ENCODE peak calls at places on chromosomes 11 and 22, in eight cellular contexts. L is HepG2; R is heart right ventricle; F is PC-3; I is fibroblast of lung; E is effector memory CD4-positive, alpha-beta T cell; K is OCI-LY7; M is AG04450. T is an unnamed sample.

GRCh38 chr11:58179648-58180047 is 9.2 kb upstream of the OR9Q2 start:
- DNase-seq in R (no peak), M (no peak), F (no peak), I (no peak), K (no peak), L (no peak), E (no peak), T (no peak)

GRCh38 chr22:47275479-47276218 is 513.2 kb downstream of the TBC1D22A start:
- DNase-seq in L (no peak), F (peak), R (no peak), K (no peak), I (no peak), M (no peak), E (no peak), T (no peak)

GRCh38 chr22:26066534-26066933 is 102.7 kb upstream of the SEZ6L start:
- DNase-seq in L (no peak), E (no peak), R (no peak), K (no peak), F (no peak), M (no peak), I (no peak), T (no peak)

GRCh38 chr11:19073454-19074415 is 13.2 kb upstream of the MRGPRX2 start:
- DNase-seq in L (no peak), R (no peak), F (no peak), M (no peak), E (no peak), K (no peak), I (no peak), T (no peak)

GRCh38 chr11:113023228-113023627 is 62.0 kb downstream of the NCAM1 start:
- DNase-seq in I (no peak), R (no peak), E (no peak), M (no peak), K (no peak), F (no peak), L (no peak), T (no peak)

GRCh38 chr11:15309296-15309695 is 194.6 kb downstream of the INSC start:
- DNase-seq in F (no peak), E (no peak), M (no peak), R (no peak), K (no peak), L (no peak), I (peak), T (no peak)

GRCh38 chr11:123841189-123841588 is 35.0 kb upstream of the OR6M1 start:
- DNase-seq in F (no peak), K (no peak), L (no peak), E (no peak), M (no peak), I (no peak), R (no peak), T (no peak)

GRCh38 chr11:19077965-19078364 is 17.4 kb upstream of the MRGPRX2 start:
- DNase-seq in K (no peak), M (no peak), L (no peak), F (no peak), I (no peak), R (no peak), E (no peak), T (no peak)

GRCh38 chr22:19641983-19642451 is 72.3 kb upstream of the SEPTIN5 start:
- DNase-seq in F (no peak), R (no peak), E (no peak), L (no peak), M (no peak), K (no peak), I (no peak), T (no peak)

GRCh38 chr11:121249039-121249663 is 43.4 kb upstream of the SC5D start:
- DNase-seq in R (no peak), E (no peak), L (peak), I (peak), F (peak), K (peak), M (no peak), T (peak)
- H3K27ac ChIP-seq in R (no peak), E (no peak), L (no peak), I (no peak), F (no peak), K (no peak), M (no peak), T (peak)

GRCh38 chr11:11149671-11150459 is 203.2 kb downstream of the CSNK2A3 start:
- DNase-seq in E (peak), I (no peak), K (peak), L (no peak), R (no peak), F (no peak), M (no peak), T (no peak)

GRCh38 chr11:11143849-11144248 is 209.2 kb downstream of the CSNK2A3 start:
- DNase-seq in M (no peak), K (no peak), E (no peak), I (no peak), R (no peak), L (no peak), F (no peak), T (no peak)

GRCh38 chr11:11148598-11148997 is 204.5 kb downstream of the CSNK2A3 start:
- DNase-seq in E (no peak), M (no peak), K (no peak), R (no peak), L (no peak), I (no peak), F (no peak), T (no peak)

GRCh38 chr11:11146830-11147229 is 206.2 kb downstream of the CSNK2A3 start:
- DNase-seq in K (no peak), E (no peak), R (no peak), F (no peak), L (no peak), M (no peak), I (no peak), T (no peak)

DNA sequence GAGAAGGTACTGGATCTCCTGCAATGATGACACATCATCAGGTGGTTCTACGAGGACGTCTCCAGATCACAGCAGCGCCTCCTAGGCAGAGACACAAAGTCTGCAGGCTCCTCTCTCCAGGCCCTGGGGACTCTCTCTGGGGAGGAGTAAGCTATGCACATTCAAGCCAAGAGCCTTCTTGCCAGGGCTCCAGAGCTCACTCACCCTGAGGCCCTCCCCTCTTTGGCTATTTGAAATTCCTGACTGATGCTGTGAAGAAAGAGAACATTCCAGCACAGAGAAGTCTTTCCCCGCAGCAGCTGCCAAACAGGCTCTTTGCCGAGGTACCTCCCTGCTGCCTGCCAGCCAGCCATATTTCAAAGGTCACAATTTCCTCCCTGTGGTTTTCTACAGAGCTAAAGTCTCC is 204.9 kb downstream of the CSNK2A3 start:
- DNase-seq in R (peak), E (no peak), K (no peak), I (peak), F (peak), M (no peak), L (no peak), T (peak)
- H3K27ac ChIP-seq in R (peak), E (no peak), K (no peak), I (no peak), F (no peak), M (no peak), L (no peak), T (peak)

GRCh38 chr22:24380220-24381218 is 46.9 kb upstream of the ADORA2A start:
- DNase-seq in M (no peak), K (no peak), E (no peak), F (no peak), L (no peak), I (no peak), R (no peak), T (no peak)

GRCh38 chr22:24383061-24383460 is 44.3 kb upstream of the ADORA2A start:
- DNase-seq in E (no peak), M (no peak), L (no peak), F (no peak), R (no peak), K (no peak), I (no peak), T (no peak)

GRCh38 chr22:24376606-24377005 is 50.8 kb upstream of the ADORA2A start:
- DNase-seq in M (no peak), E (no peak), F (no peak), R (no peak), I (no peak), K (no peak), L (no peak), T (no peak)

GRCh38 chr22:24376002-24376401 is 51.4 kb upstream of the ADORA2A start:
- DNase-seq in F (no peak), M (no peak), R (no peak), E (no peak), K (no peak), I (no peak), L (no peak), T (no peak)

DNA sequence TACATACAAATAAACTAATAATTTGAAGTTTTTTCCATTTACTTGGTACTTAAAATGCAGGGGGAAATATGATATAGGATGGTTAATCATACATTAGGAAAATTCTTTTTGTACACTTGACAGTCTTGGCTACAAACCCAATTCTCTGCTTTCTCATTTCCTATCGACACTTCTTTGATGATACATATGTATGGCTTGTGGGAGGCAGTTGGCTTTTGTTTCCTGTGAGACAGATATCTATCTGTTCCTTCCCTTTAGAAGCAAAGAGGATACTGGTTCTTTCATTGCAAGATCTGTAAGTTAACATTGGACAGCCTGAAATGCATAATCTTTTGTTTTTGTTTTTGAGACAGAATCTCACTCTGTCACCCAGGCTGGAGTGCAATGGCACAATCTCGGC is 47.9 kb upstream of the ADORA2A start:
- DNase-seq in F (peak), L (no peak), R (no peak), K (no peak), M (no peak), I (no peak), E (no peak), T (no peak)
- H3K27ac ChIP-seq in F (no peak), L (no peak), R (no peak), K (no peak), M (no peak), I (no peak), E (no peak), T (no peak)

DNA sequence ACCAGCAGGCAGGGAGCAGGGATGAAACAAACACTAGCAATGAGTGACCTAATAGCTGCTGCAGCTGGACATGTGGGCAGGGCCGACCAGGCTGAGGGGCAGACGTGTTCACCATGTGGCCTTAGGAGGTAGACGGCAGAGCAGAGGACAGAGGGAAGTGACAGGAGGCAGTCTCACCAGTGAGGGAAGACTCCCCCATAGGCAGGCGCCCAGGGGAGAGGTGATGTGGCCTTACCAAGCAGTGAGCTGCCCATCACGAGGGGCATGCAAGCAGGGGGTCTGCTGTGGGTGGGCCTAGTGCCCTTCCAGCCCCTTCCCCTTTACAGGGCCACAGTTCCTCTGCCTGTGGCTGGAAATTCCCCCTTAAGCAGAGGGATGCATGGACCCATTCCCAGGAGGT is 67.5 kb downstream of the MPPED1 start:
- DNase-seq in K (no peak), I (no peak), L (no peak), E (no peak), F (no peak), M (no peak), R (no peak), T (no peak)
- H3K27ac ChIP-seq in K (no peak), I (no peak), L (no peak), E (no peak), F (no peak), M (no peak), R (no peak), T (no peak)

GRCh38 chr22:44524806-44525205 is 26.8 kb upstream of the RTL6 start:
- DNase-seq in L (no peak), I (no peak), F (no peak), R (no peak), E (no peak), K (no peak), M (no peak), T (no peak)

GRCh38 chr22:44522526-44523170 is 24.6 kb upstream of the RTL6 start:
- DNase-seq in L (no peak), K (no peak), E (no peak), F (no peak), M (no peak), I (no peak), R (no peak), T (no peak)

GRCh38 chr22:44525872-44526271 is 27.8 kb upstream of the RTL6 start:
- DNase-seq in L (no peak), F (no peak), I (peak), E (no peak), R (no peak), K (no peak), M (no peak), T (no peak)

GRCh38 chr22:44526431-44527115 is 28.5 kb upstream of the RTL6 start:
- DNase-seq in L (no peak), I (no peak), F (no peak), K (no peak), E (no peak), R (no peak), M (no peak), T (no peak)

DNA sequence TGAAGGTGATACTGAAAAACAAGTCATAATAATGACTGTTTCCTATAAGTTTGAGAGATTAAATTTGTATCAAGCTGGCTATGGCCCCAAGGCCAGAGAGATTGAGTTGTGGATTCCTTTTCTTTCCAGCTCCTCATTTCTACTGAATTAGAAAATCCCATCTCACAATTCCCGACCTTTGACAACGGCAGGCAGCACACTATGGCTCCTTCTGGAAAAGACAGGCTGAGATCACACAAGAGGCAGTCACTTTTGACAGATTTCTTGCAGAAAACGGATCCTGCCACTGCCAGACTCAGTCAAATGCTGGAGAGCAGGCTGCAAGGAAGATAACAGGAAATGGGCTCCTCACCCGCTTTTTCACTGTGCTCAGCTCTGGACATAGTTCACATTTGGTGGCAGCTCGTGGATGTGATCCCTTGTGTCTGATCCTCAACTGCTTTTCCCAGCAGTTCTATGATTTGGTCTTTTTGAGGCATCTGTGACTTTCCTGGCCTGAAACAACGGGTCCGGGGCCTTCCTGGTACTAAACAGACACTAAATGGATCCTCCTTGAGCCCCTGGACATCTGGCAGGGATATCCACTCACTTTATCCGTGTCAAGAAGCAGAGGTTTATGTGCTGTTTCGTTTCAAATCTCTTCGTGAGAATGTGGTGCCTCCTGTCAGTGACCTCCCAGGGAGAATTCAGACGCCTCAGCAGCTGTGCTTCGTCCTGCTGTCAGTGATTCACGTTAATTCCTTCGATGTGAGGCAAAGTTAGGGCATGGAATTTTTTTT is 26.1 kb upstream of the RTL6 start:
- DNase-seq in K (no peak), E (no peak), R (no peak), M (peak), F (no peak), I (peak), L (no peak), T (no peak)
- H3K27ac ChIP-seq in K (no peak), E (no peak), R (peak), M (peak), F (no peak), I (peak), L (no peak), T (no peak)

GRCh38 chr22:23834830-23835772 is 3.7 kb downstream of the DERL3 start:
- DNase-seq in L (no peak), K (no peak), I (no peak), F (no peak), R (peak), M (no peak), E (no peak), T (no peak)
- H3K27ac ChIP-seq in L (no peak), K (peak), I (no peak), F (no peak), R (peak), M (no peak), E (no peak), T (no peak)

GRCh38 chr11:64081663-64082442 is 46.1 kb downstream of the FLRT1 start:
- DNase-seq in F (no peak), K (no peak), R (no peak), I (no peak), M (no peak), E (no peak), L (no peak), T (no peak)
- H3K27ac ChIP-seq in F (no peak), K (no peak), R (no peak), I (no peak), M (no peak), E (no peak), L (no peak), T (no peak)

T was measured in epithelial cell of prostate.